ENCODE peak calls at places on chromosome 22, in four cellular contexts. S is A549, P is K562, B is GM12878. W is an unnamed sample.

GRCh38 chr22:47327241-47327640 is 564.8 kb downstream of the TBC1D22A start:
- DNase-seq in S (no peak), P (no peak), B (no peak), W (no peak)

GRCh38 chr22:46377566-46378498 is 42.3 kb downstream of the TRMU start:
- DNase-seq in S (peak), P (peak), B (no peak), W (peak)

GRCh38 chr22:28923826-28924732 is 40.7 kb downstream of the ZNRF3 start:
- DNase-seq in S (no peak), P (no peak), B (no peak), W (peak)

GRCh38 chr22:42428025-42428424 is 4.2 kb downstream of the NFAM1 start:
- DNase-seq in S (no peak), P (no peak), B (no peak), W (no peak)

GRCh38 chr22:49678137-49678841 is 149.4 kb downstream of the BRD1 start:
- DNase-seq in S (no peak), P (no peak), B (no peak), W (no peak)

GRCh38 chr22:20389288-20389687 is 4.7 kb upstream of the ZNF74 start:
- DNase-seq in S (no peak), P (no peak), B (no peak), W (no peak)

GRCh38 chr22:19473578-19473977 is 5.4 kb downstream of the UFD1 start:
- DNase-seq in S (no peak), P (peak), B (no peak), W (no peak)

GRCh38 chr22:50319503-50319951 is 7.3 kb downstream of the DENND6B start:
- DNase-seq in S (no peak), P (no peak), B (no peak), W (no peak)

GRCh38 chr22:42780070-42780540 is 59.4 kb upstream of the A4GALT start:
- DNase-seq in S (peak), P (peak), B (peak), W (peak)

GRCh38 chr22:20316844-20317401 is 2.9 kb downstream of the DGCR6L start:
- DNase-seq in S (no peak), P (peak), B (no peak), W (no peak)

GRCh38 chr22:42511401-42511891 is 8.2 kb downstream of the RRP7A start:
- DNase-seq in S (no peak), P (no peak), B (no peak), W (no peak)

GRCh38 chr22:18985761-18986160 is 49.7 kb upstream of the PRODH start:
- DNase-seq in S (no peak), P (no peak), B (no peak), W (no peak)

GRCh38 chr22:37510046-37510445 is 9.2 kb downstream of the CARD10 start:
- DNase-seq in S (no peak), P (no peak), B (no peak), W (no peak)

GRCh38 chr22:37511368-37512104 is 7.7 kb downstream of the CARD10 start:
- DNase-seq in S (no peak), P (no peak), B (no peak), W (no peak)

GRCh38 chr22:37507731-37508130 is 11.5 kb downstream of the CARD10 start:
- DNase-seq in S (no peak), P (no peak), B (no peak), W (no peak)

GRCh38 chr22:37508431-37508963 is 10.7 kb downstream of the CARD10 start:
- DNase-seq in S (no peak), P (no peak), B (no peak), W (no peak)

DNA sequence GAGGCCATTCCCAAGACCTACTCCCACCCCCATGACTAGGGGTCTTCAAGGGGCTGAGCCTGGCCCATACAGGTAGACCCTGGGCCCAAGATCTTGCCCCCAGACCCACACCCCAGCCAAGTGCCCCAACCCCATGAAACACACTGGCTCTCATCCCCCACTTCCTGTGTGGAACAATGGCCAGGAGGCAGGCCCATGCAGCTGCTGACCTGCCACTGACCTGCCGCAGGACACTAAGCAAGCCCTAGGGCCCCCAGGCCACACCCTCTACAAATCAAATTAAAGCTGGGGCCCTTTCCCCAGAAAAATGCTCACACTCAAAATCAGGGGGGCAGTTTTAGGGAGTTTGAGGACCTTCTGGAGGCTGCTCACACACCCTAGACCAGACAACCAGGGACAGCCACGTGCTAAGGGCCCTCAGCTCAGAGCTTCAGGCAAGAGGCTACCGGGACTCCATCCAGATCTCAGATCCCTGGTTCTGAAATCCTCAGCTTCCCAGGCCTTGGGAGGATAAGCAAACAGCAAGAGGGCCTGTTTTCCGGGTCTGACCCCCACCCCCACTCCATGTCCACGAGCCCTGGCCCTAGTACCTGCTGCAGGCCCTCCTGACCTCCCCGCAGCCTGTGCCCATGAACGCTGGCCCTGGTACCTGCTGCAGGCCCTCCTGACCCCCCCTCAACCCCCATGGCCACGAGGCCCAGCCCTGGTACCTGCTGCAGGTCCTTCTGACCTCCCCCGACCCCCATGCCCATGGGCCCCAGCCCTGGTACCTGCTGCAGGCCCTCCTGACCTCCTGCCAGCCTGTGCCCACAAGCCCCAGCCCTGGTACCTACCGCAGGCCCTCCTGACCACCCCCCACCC is 10.0 kb downstream of the CARD10 start:
- DNase-seq in S (no peak), P (no peak), B (no peak), W (no peak)
- TF ChIP-seq CHD4 in S (no peak), P (no peak), B (no peak), W (no peak)

GRCh38 chr22:22318723-22319465 is 74.3 kb downstream of the VPREB1 start:
- DNase-seq in S (no peak), P (no peak), B (no peak), W (no peak)

GRCh38 chr22:22316589-22316988 is 72.0 kb downstream of the VPREB1 start:
- DNase-seq in S (no peak), P (no peak), B (no peak), W (no peak)
- TF ChIP-seq CHD4 in S (no peak), P (no peak), B (no peak), W (no peak)

GRCh38 chr22:40518840-40519239 is 117.7 kb downstream of the MRTFA start:
- DNase-seq in S (no peak), P (no peak), B (no peak), W (no peak)

GRCh38 chr22:40520562-40520961 is 116.0 kb downstream of the MRTFA start:
- DNase-seq in S (no peak), P (no peak), B (no peak), W (no peak)

GRCh38 chr22:40519284-40519947 is 117.1 kb downstream of the MRTFA start:
- DNase-seq in S (no peak), P (no peak), B (no peak), W (peak)

GRCh38 chr22:40519948-40520331 is 116.6 kb downstream of the MRTFA start:
- DNase-seq in S (no peak), P (no peak), B (no peak), W (no peak)

GRCh38 chr22:40521046-40521445 is 115.5 kb downstream of the MRTFA start:
- DNase-seq in S (no peak), P (no peak), B (no peak), W (no peak)
- TF ChIP-seq CHD4 in S (no peak), P (no peak), B (no peak), W (no peak)

GRCh38 chr22:41085842-41086241 is 6.5 kb upstream of the EP300 start:
- DNase-seq in S (no peak), P (no peak), B (no peak), W (no peak)
- TF ChIP-seq CHD4 in S (no peak), P (no peak), B (no peak), W (no peak)

GRCh38 chr22:27576815-27577564 is 224.6 kb downstream of the MN1 start:
- DNase-seq in S (no peak), P (no peak), B (no peak), W (no peak)
- TF ChIP-seq CHD4 in S (no peak), P (no peak), B (no peak), W (no peak)

GRCh38 chr22:37965940-37966664 is 12.6 kb downstream of the POLR2F start:
- DNase-seq in S (no peak), P (no peak), B (no peak), W (peak)
- TF ChIP-seq CHD4 in S (no peak), P (no peak), B (no peak), W (no peak)

DNA sequence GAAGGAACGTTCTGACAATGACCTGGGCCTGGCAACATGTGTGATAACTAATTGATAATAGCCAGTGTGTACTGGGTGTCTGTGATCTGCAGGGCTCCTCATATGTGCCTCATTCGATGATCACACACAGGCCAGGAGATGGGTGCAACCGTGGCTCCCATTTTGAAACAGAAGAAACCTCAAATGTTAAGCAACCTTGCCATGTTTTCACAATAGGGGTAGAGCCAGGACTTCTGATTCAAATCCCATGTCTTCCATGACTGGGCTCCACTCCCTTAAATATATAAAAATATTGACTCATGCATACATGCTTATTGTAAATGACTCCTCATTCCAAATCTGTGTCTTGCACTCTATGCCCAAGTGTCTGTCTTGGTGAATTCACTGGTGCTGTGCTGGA is 11.1 kb downstream of the APOL3 start:
- DNase-seq in S (no peak), P (no peak), B (no peak), W (no peak)
- TF ChIP-seq CHD4 in S (no peak), P (no peak), B (no peak), W (no peak)

DNA sequence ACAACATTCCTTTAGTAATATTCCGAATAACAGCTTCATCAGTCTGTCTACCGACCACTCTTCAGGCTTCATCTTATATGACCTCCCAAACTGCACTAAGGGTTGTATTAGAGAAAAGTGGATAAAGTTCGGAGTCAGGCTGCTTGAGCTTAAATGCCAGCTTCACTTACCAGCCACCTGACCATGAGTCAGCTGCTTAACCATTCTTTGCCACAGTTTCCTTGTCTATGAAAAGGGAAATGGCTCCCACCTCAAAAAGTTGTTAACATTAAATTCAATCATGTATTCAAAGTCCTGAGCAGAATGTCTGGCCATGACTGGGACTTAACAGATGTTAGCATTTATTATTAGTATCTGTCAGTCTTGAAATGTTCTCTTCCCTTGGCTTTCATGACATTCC is 20.9 kb downstream of the LIMK2 start:
- DNase-seq in S (no peak), P (no peak), B (no peak), W (no peak)
- TF ChIP-seq CHD4 in S (no peak), P (no peak), B (no peak), W (no peak)

W was measured in HepG2.